ENCODE peak calls at places on chromosomes 13 and 19, in four cellular contexts. B is PC-3, V is smooth muscle cell of the brain vasculature, E is NCI-H774. H is an unnamed sample.

GRCh38 chr13:45300190-45300985 is 40.6 kb downstream of the TPT1 start:
- DNase-seq in B (no peak), V (no peak), E (no peak), H (no peak)

GRCh38 chr19:10642473-10642872 is 11.7 kb upstream of the ILF3 start:
- DNase-seq in B (no peak), V (no peak), E (no peak), H (no peak)

GRCh38 chr13:111317042-111317550 is 3.3 kb upstream of the TEX29 start:
- DNase-seq in B (no peak), V (no peak), E (no peak), H (no peak)

GRCh38 chr13:39913928-39914327 is 258.5 kb downstream of the COG6 start:
- DNase-seq in B (no peak), V (no peak), E (no peak), H (no peak)

GRCh38 chr19:1163934-1164683 is 10.0 kb downstream of the SBNO2 start:
- DNase-seq in B (no peak), V (no peak), E (no peak), H (no peak)

GRCh38 chr19:609001-609340 is 19.3 kb downstream of the HCN2 start:
- DNase-seq in B (peak), V (no peak), E (peak), H (no peak)

GRCh38 chr13:97140611-97141010 is 81.5 kb upstream of the MBNL2 start:
- DNase-seq in B (no peak), V (no peak), E (no peak), H (no peak)

GRCh38 chr19:17703823-17704463 is 15.3 kb upstream of the MAP1S start:
- DNase-seq in B (peak), V (no peak), E (no peak), H (peak)

GRCh38 chr19:31255174-31255862 is 93.9 kb downstream of the TSHZ3 start:
- DNase-seq in B (no peak), V (no peak), E (no peak), H (no peak)

GRCh38 chr19:29809795-29810503 is 1.8 kb upstream of the CCNE1 start:
- DNase-seq in B (no peak), V (no peak), E (no peak), H (no peak)

GRCh38 chr13:20303636-20304035 is 71.5 kb upstream of the GJB6 start:
- DNase-seq in B (peak), V (peak), E (no peak), H (no peak)

GRCh38 chr13:73335226-73335625 is 276.4 kb downstream of the KLF5 start:
- DNase-seq in B (peak), V (no peak), E (no peak), H (no peak)

GRCh38 chr19:33553530-33554310 is 32.1 kb upstream of the PEPD start:
- DNase-seq in B (no peak), V (no peak), E (no peak), H (no peak)

GRCh38 chr19:41876847-41877489 is at the start of gene CD79A:
- DNase-seq in B (no peak), V (no peak), E (no peak), H (no peak)

GRCh38 chr13:31528176-31528575 is 211.2 kb upstream of the RXFP2 start:
- DNase-seq in B (no peak), V (no peak), E (no peak), H (no peak)

GRCh38 chr19:32067686-32068085 is 277.7 kb upstream of the ZNF507 start:
- DNase-seq in B (no peak), V (no peak), E (no peak), H (no peak)

GRCh38 chr13:73938375-73939070 is 195.7 kb downstream of the KLF12 start:
- DNase-seq in B (peak), V (peak), E (no peak), H (no peak)

GRCh38 chr19:28841531-28841930 is 371.4 kb downstream of the UQCRFS1 start:
- DNase-seq in B (no peak), V (no peak), E (no peak), H (no peak)

GRCh38 chr19:16070366-16070990 is 5.8 kb upstream of the TPM4 start:
- DNase-seq in B (peak), V (no peak), E (no peak), H (peak)

GRCh38 chr13:32471187-32471922 is 43.4 kb upstream of the N4BP2L1 start:
- DNase-seq in B (peak), V (no peak), E (no peak), H (no peak)

GRCh38 chr13:27792393-27793218 is at the start of gene GSX1:
- DNase-seq in B (peak), V (peak), E (no peak), H (peak)

GRCh38 chr19:51020988-51021651 is 1.6 kb upstream of the KLK10 start:
- DNase-seq in B (peak), V (no peak), E (peak), H (no peak)

GRCh38 chr13:46213242-46213641 is 1.5 kb downstream of the LRRC63 start:
- DNase-seq in B (peak), V (no peak), E (no peak), H (no peak)